ENCODE peak calls at places on chromosomes 3 and 15, in five cellular contexts. One of them, this sample, is unnamed.

GRCh38 chr3:16884084-16884747 is 539 bp upstream of the PLCL2 start:
- DNase-seq in mesendoderm: peak; percentile 78
- DNase-seq in HEK293T: peak; percentile 89
- DNase-seq in T-helper 9 cell: peak; percentile 70
- DNase-seq in NCI-H2081: no peak
- DNase-seq in this sample: no peak

GRCh38 chr3:27561591-27561990 is 77.4 kb upstream of the SLC4A7 start:
- DNase-seq in mesendoderm: no peak
- DNase-seq in HEK293T: no peak
- DNase-seq in T-helper 9 cell: no peak
- DNase-seq in NCI-H2081: no peak
- DNase-seq in this sample: no peak

GRCh38 chr15:74044267-74045110 is 37.9 kb downstream of the GOLGA6A start:
- DNase-seq in mesendoderm: no peak
- DNase-seq in HEK293T: no peak
- DNase-seq in T-helper 9 cell: no peak
- DNase-seq in NCI-H2081: no peak
- DNase-seq in this sample: no peak

GRCh38 chr15:78872972-78873795 is 494 bp downstream of the MORF4L1 start:
- DNase-seq in mesendoderm: peak; percentile 98
- DNase-seq in HEK293T: peak; percentile 76
- DNase-seq in T-helper 9 cell: peak; percentile 80
- DNase-seq in NCI-H2081: peak; percentile 91
- DNase-seq in this sample: peak; percentile 97

GRCh38 chr3:49619649-49620048 is 54.5 kb upstream of the APEH start:
- DNase-seq in mesendoderm: no peak
- DNase-seq in HEK293T: no peak
- DNase-seq in T-helper 9 cell: no peak
- DNase-seq in NCI-H2081: no peak
- DNase-seq in this sample: no peak

GRCh38 chr15:39565851-39566250 is 15.0 kb upstream of the THBS1 start:
- DNase-seq in mesendoderm: no peak
- DNase-seq in HEK293T: no peak
- DNase-seq in T-helper 9 cell: no peak
- DNase-seq in NCI-H2081: no peak
- DNase-seq in this sample: no peak

GRCh38 chr3:127679534-127680145 is 6.9 kb downstream of the ABTB1 start:
- DNase-seq in mesendoderm: no peak
- DNase-seq in HEK293T: no peak
- DNase-seq in T-helper 9 cell: no peak
- DNase-seq in NCI-H2081: no peak
- DNase-seq in this sample: no peak

GRCh38 chr3:194337965-194338753 is 13.0 kb downstream of the CPN2 start:
- DNase-seq in mesendoderm: peak; percentile 51
- DNase-seq in HEK293T: no peak
- DNase-seq in T-helper 9 cell: no peak
- DNase-seq in NCI-H2081: no peak
- DNase-seq in this sample: no peak

GRCh38 chr15:34883042-34883441 is 86.5 kb downstream of the AQR start:
- DNase-seq in mesendoderm: no peak
- DNase-seq in HEK293T: no peak
- DNase-seq in T-helper 9 cell: no peak
- DNase-seq in NCI-H2081: no peak
- DNase-seq in this sample: no peak

GRCh38 chr3:43190682-43191081 is 84.8 kb upstream of the POMGNT2 start:
- DNase-seq in mesendoderm: no peak
- DNase-seq in HEK293T: peak; percentile 17
- DNase-seq in T-helper 9 cell: no peak
- DNase-seq in NCI-H2081: no peak
- DNase-seq in this sample: no peak

GRCh38 chr3:13122101-13123055 is 49.1 kb upstream of the IQSEC1 start:
- DNase-seq in mesendoderm: no peak
- DNase-seq in HEK293T: no peak
- DNase-seq in T-helper 9 cell: no peak
- DNase-seq in NCI-H2081: no peak
- DNase-seq in this sample: no peak

GRCh38 chr3:196694202-196694638 is 17.8 kb downstream of the CEP19 start:
- DNase-seq in mesendoderm: no peak
- DNase-seq in HEK293T: no peak
- DNase-seq in T-helper 9 cell: no peak
- DNase-seq in NCI-H2081: no peak
- DNase-seq in this sample: no peak

GRCh38 chr15:56371495-56372147 is 6.4 kb downstream of the TEX9 start:
- DNase-seq in mesendoderm: no peak
- DNase-seq in HEK293T: no peak
- DNase-seq in T-helper 9 cell: no peak
- DNase-seq in NCI-H2081: no peak
- DNase-seq in this sample: no peak

GRCh38 chr3:188283347-188283746 is 129.4 kb downstream of the LPP start:
- DNase-seq in mesendoderm: no peak
- DNase-seq in HEK293T: no peak
- DNase-seq in T-helper 9 cell: no peak
- DNase-seq in NCI-H2081: no peak
- DNase-seq in this sample: no peak

GRCh38 chr15:74134387-74135027 is 4.1 kb downstream of the ISLR2 start:
- DNase-seq in mesendoderm: peak; percentile 89
- DNase-seq in HEK293T: no peak
- DNase-seq in T-helper 9 cell: no peak
- DNase-seq in NCI-H2081: no peak
- DNase-seq in this sample: no peak

GRCh38 chr3:212432-212831 is 15.9 kb downstream of the CHL1 start:
- DNase-seq in mesendoderm: no peak
- DNase-seq in HEK293T: no peak
- DNase-seq in T-helper 9 cell: no peak
- DNase-seq in NCI-H2081: no peak
- DNase-seq in this sample: no peak

GRCh38 chr15:98727115-98728040 is 79.0 kb downstream of the IGF1R start:
- DNase-seq in mesendoderm: peak; percentile 98
- DNase-seq in HEK293T: peak; percentile 72
- DNase-seq in T-helper 9 cell: no peak
- DNase-seq in NCI-H2081: no peak
- DNase-seq in this sample: no peak

GRCh38 chr3:192481638-192482037 is 245.7 kb downstream of the FGF12 start:
- DNase-seq in mesendoderm: no peak
- DNase-seq in HEK293T: no peak
- DNase-seq in T-helper 9 cell: no peak
- DNase-seq in NCI-H2081: no peak
- DNase-seq in this sample: no peak

GRCh38 chr3:42960282-42960681 is 18.8 kb upstream of the GASK1A start:
- DNase-seq in mesendoderm: peak; percentile 21
- DNase-seq in HEK293T: no peak
- DNase-seq in T-helper 9 cell: no peak
- DNase-seq in NCI-H2081: no peak
- DNase-seq in this sample: no peak

GRCh38 chr3:159340877-159341500 is 539.1 kb downstream of the MFSD1 start:
- DNase-seq in mesendoderm: no peak
- DNase-seq in HEK293T: no peak
- DNase-seq in T-helper 9 cell: no peak
- DNase-seq in NCI-H2081: no peak
- DNase-seq in this sample: no peak

GRCh38 chr3:168094580-168094876 is 1.2 kb downstream of the GOLIM4 start:
- DNase-seq in mesendoderm: no peak
- DNase-seq in HEK293T: no peak
- DNase-seq in T-helper 9 cell: no peak
- DNase-seq in NCI-H2081: peak; percentile 78
- DNase-seq in this sample: no peak

GRCh38 chr3:14989943-14990753 is 42.8 kb downstream of the NR2C2 start:
- DNase-seq in mesendoderm: peak; percentile 21
- DNase-seq in HEK293T: peak; percentile 11
- DNase-seq in T-helper 9 cell: no peak
- DNase-seq in NCI-H2081: no peak
- DNase-seq in this sample: peak; percentile 27

GRCh38 chr3:29611252-29611651 is 330.4 kb downstream of the RBMS3 start:
- DNase-seq in mesendoderm: no peak
- DNase-seq in HEK293T: no peak
- DNase-seq in T-helper 9 cell: no peak
- DNase-seq in NCI-H2081: no peak
- DNase-seq in this sample: no peak

GRCh38 chr15:58873267-58873666 is 60.2 kb downstream of the SLTM start:
- DNase-seq in mesendoderm: no peak
- DNase-seq in HEK293T: no peak
- DNase-seq in T-helper 9 cell: no peak
- DNase-seq in NCI-H2081: no peak
- DNase-seq in this sample: no peak

GRCh38 chr15:57591822-57592367 is at the start of gene MYZAP:
- DNase-seq in mesendoderm: peak; percentile 18
- DNase-seq in HEK293T: peak; percentile 64
- DNase-seq in T-helper 9 cell: peak; percentile 3
- DNase-seq in NCI-H2081: peak; percentile 8
- DNase-seq in this sample: peak; percentile 50

GRCh38 chr3:41120461-41120860 is 78.8 kb upstream of the CTNNB1 start:
- DNase-seq in mesendoderm: no peak
- DNase-seq in HEK293T: no peak
- DNase-seq in T-helper 9 cell: no peak
- DNase-seq in NCI-H2081: no peak
- DNase-seq in this sample: no peak

GRCh38 chr15:94478763-94479162 is 247.4 kb downstream of the MCTP2 start:
- DNase-seq in mesendoderm: no peak
- DNase-seq in HEK293T: no peak
- DNase-seq in T-helper 9 cell: no peak
- DNase-seq in NCI-H2081: peak; percentile 90
- DNase-seq in this sample: peak; percentile 63

This sample was measured in NCI-H1417.